ENCODE peak calls at places on chromosomes 6 and 20, in nine cellular contexts. H, V, Z, S, U, N, L, X and F are unnamed samples.

GRCh38 chr6:32952817-32953739 is at the start of gene HLA-DMA:
- DNase-seq in H (peak), V (peak), Z (peak), S (peak), U (peak), N (peak), L (peak), X (peak), F (peak)

GRCh38 chr20:49505518-49505917 is 23.1 kb upstream of the KCNB1 start:
- DNase-seq in H (peak), V (no peak), Z (peak), S (peak), U (peak), N (no peak), L (peak), X (no peak), F (no peak)

GRCh38 chr6:38354905-38355304 is 284.8 kb downstream of the BTBD9 start:
- DNase-seq in H (peak), V (peak), Z (no peak), S (no peak), U (no peak), N (no peak), L (no peak), X (no peak), F (no peak)

GRCh38 chr6:50185006-50185405 is 135.3 kb upstream of the DEFB112 start:
- DNase-seq in H (no peak), V (no peak), Z (no peak), S (peak), U (peak), N (no peak), L (no peak), X (no peak), F (no peak)

GRCh38 chr20:32294071-32294470 is 16.6 kb downstream of the KIF3B start:
- DNase-seq in H (no peak), V (no peak), Z (no peak), S (no peak), U (no peak), N (no peak), L (no peak), X (no peak), F (no peak)

GRCh38 chr20:24309596-24309995 is 159.8 kb upstream of the SYNDIG1 start:
- DNase-seq in H (no peak), V (no peak), Z (peak), S (no peak), U (no peak), N (no peak), L (no peak), X (no peak), F (no peak)

GRCh38 chr6:28635547-28636158 is 110.0 kb downstream of the GPX5 start:
- DNase-seq in H (no peak), V (no peak), Z (no peak), S (peak), U (no peak), N (no peak), L (no peak), X (no peak), F (no peak)

GRCh38 chr6:19999319-20000191 is 162.4 kb downstream of the ID4 start:
- DNase-seq in H (no peak), V (peak), Z (no peak), S (no peak), U (peak), N (no peak), L (no peak), X (no peak), F (no peak)

GRCh38 chr6:162014069-162014811 is 713.3 kb downstream of the PRKN start:
- DNase-seq in H (no peak), V (no peak), Z (no peak), S (no peak), U (no peak), N (no peak), L (no peak), X (no peak), F (no peak)

GRCh38 chr20:33812673-33813462 is 1.7 kb downstream of the CHMP4B start:
- DNase-seq in H (no peak), V (no peak), Z (no peak), S (no peak), U (peak), N (no peak), L (peak), X (no peak), F (no peak)

GRCh38 chr6:3220366-3220765 is 7.1 kb downstream of the TUBB2B start:
- DNase-seq in H (no peak), V (no peak), Z (no peak), S (no peak), U (no peak), N (no peak), L (no peak), X (no peak), F (no peak)

GRCh38 chr6:11139051-11139960 is 27.8 kb upstream of the ERVFRD-1 start:
- DNase-seq in H (peak), V (peak), Z (peak), S (no peak), U (no peak), N (no peak), L (peak), X (no peak), F (no peak)

GRCh38 chr6:126118058-126118759 is 131.9 kb downstream of the TRMT11 start:
- DNase-seq in H (peak), V (no peak), Z (no peak), S (no peak), U (no peak), N (no peak), L (peak), X (no peak), F (no peak)

GRCh38 chr20:48295445-48295903 is 510.2 kb upstream of the SULF2 start:
- DNase-seq in H (peak), V (no peak), Z (peak), S (peak), U (peak), N (peak), L (peak), X (peak), F (peak)

GRCh38 chr6:107062691-107063090 is 34.7 kb downstream of the MTRES1 start:
- DNase-seq in H (no peak), V (no peak), Z (no peak), S (no peak), U (no peak), N (no peak), L (no peak), X (no peak), F (no peak)

GRCh38 chr20:45358282-45359068 is 4.5 kb upstream of the SYS1 start:
- DNase-seq in H (peak), V (no peak), Z (peak), S (no peak), U (no peak), N (no peak), L (peak), X (no peak), F (peak)

GRCh38 chr6:15441215-15441868 is 195.5 kb downstream of the JARID2 start:
- DNase-seq in H (peak), V (no peak), Z (peak), S (peak), U (peak), N (no peak), L (peak), X (peak), F (peak)

GRCh38 chr6:158645064-158646022 is 800 bp upstream of the DYNLT1 start:
- DNase-seq in H (no peak), V (no peak), Z (no peak), S (no peak), U (no peak), N (no peak), L (no peak), X (no peak), F (no peak)

GRCh38 chr20:48846516-48847492 is 19.0 kb upstream of the PREX1 start:
- DNase-seq in H (peak), V (peak), Z (no peak), S (peak), U (peak), N (no peak), L (no peak), X (no peak), F (no peak)

GRCh38 chr20:63016514-63017075 is 9.8 kb upstream of the BHLHE23 start:
- DNase-seq in H (no peak), V (no peak), Z (no peak), S (no peak), U (no peak), N (no peak), L (no peak), X (no peak), F (no peak)

GRCh38 chr6:142874676-142875075 is 70.3 kb downstream of the HIVEP2 start:
- DNase-seq in H (no peak), V (no peak), Z (no peak), S (no peak), U (peak), N (no peak), L (no peak), X (no peak), F (no peak)

GRCh38 chr6:132607544-132608233 is 16.4 kb downstream of the TAAR2 start:
- DNase-seq in H (no peak), V (no peak), Z (no peak), S (no peak), U (peak), N (no peak), L (no peak), X (no peak), F (no peak)

GRCh38 chr6:157019733-157020132 is 242.6 kb downstream of the ARID1B start:
- DNase-seq in H (peak), V (no peak), Z (peak), S (no peak), U (no peak), N (no peak), L (peak), X (no peak), F (no peak)

GRCh38 chr20:63101781-63102719 is 95.3 kb upstream of the BHLHE23 start:
- DNase-seq in H (peak), V (peak), Z (no peak), S (peak), U (peak), N (no peak), L (peak), X (no peak), F (no peak)

GRCh38 chr20:57445298-57445697 is 54.1 kb downstream of the RBM38 start:
- DNase-seq in H (peak), V (no peak), Z (peak), S (no peak), U (no peak), N (peak), L (peak), X (no peak), F (peak)

GRCh38 chr6:134534708-134535149 is 216.8 kb upstream of the SGK1 start:
- DNase-seq in H (no peak), V (no peak), Z (peak), S (no peak), U (no peak), N (no peak), L (peak), X (no peak), F (no peak)

GRCh38 chr6:51147756-51148155 is 329.1 kb downstream of the TFAP2B start:
- DNase-seq in H (no peak), V (no peak), Z (no peak), S (no peak), U (no peak), N (no peak), L (no peak), X (no peak), F (no peak)

GRCh38 chr6:1129141-1129540 is 182.8 kb upstream of the FOXQ1 start:
- DNase-seq in H (peak), V (no peak), Z (no peak), S (no peak), U (no peak), N (no peak), L (no peak), X (peak), F (peak)

GRCh38 chr6:162238675-162239074 is 488.9 kb downstream of the PRKN start:
- DNase-seq in H (no peak), V (no peak), Z (no peak), S (no peak), U (no peak), N (no peak), L (no peak), X (no peak), F (no peak)

GRCh38 chr20:13749811-13750210 is 34.9 kb downstream of the ESF1 start:
- DNase-seq in H (no peak), V (no peak), Z (no peak), S (no peak), U (no peak), N (no peak), L (no peak), X (no peak), F (no peak)

GRCh38 chr6:18543061-18543460 is 155.9 kb downstream of the RNF144B start:
- DNase-seq in H (no peak), V (no peak), Z (no peak), S (no peak), U (no peak), N (no peak), L (no peak), X (no peak), F (no peak)

GRCh38 chr20:58997141-58997770 is 9.8 kb downstream of the CTSZ start:
- DNase-seq in H (no peak), V (no peak), Z (no peak), S (no peak), U (no peak), N (no peak), L (no peak), X (no peak), F (no peak)

GRCh38 chr6:99568103-99568933 is at the start of gene CCNC:
- DNase-seq in H (peak), V (peak), Z (peak), S (peak), U (peak), N (peak), L (peak), X (peak), F (peak)
- TF ChIP-seq CTCF in H (no peak), V (no peak), Z (no peak), S (no peak), U (no peak), N (no peak), L (no peak), X (no peak), F (no peak)

GRCh38 chr6:100370265-100370664 is 94.5 kb downstream of the SIM1 start:
- DNase-seq in H (no peak), V (no peak), Z (no peak), S (no peak), U (no peak), N (no peak), L (no peak), X (no peak), F (no peak)
- TF ChIP-seq CTCF in H (peak), V (peak), Z (peak), S (peak), U (peak), N (peak), L (peak), X (peak), F (no peak)

DNA sequence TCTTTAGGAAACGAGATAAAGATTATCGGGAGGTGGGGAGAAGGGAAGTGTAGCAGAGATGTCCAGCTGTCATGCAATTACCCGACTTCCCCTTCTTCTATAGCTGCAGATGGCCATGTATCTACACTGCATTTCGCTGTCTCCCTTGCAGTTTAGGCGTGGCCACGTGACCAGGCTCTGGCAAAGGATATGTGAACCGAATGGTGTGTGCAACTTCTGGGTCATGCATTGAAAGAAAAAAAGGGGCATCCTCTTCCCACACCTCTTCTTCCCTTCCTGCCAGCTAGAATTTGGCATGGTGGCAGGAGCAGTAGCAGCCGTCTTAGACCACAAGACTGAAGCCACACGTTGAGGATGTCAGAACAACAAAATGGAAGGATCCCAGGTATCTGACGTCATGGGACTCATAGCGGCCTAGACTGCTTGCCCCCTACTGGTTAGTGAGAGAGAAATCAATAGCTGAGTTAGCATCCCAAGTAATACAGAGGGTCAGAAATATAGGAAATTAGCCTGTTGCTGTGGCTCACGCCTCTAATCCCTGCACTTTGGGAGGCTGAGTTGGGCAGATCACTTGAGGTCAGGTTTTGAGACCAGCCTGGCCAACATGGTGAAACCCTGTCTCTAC is 32.8 kb downstream of the TCF15 start:
- DNase-seq in H (peak), V (no peak), Z (no peak), S (peak), U (peak), N (no peak), L (no peak), X (peak), F (no peak)
- TF ChIP-seq CTCF in H (peak), V (peak), Z (peak), S (peak), U (peak), N (peak), L (peak), X (peak), F (peak)

GRCh38 chr20:2778602-2779321 is 21.7 kb downstream of the CPXM1 start:
- DNase-seq in H (no peak), V (no peak), Z (no peak), S (no peak), U (no peak), N (no peak), L (no peak), X (no peak), F (no peak)

GRCh38 chr20:2783908-2784566 is 16.4 kb downstream of the CPXM1 start:
- DNase-seq in H (no peak), V (no peak), Z (no peak), S (no peak), U (no peak), N (no peak), L (no peak), X (no peak), F (no peak)

GRCh38 chr20:2775139-2775538 is 25.3 kb downstream of the CPXM1 start:
- DNase-seq in H (no peak), V (no peak), Z (no peak), S (no peak), U (no peak), N (no peak), L (no peak), X (peak), F (no peak)

GRCh38 chr20:2780948-2781347 is 19.5 kb downstream of the CPXM1 start:
- DNase-seq in H (no peak), V (no peak), Z (no peak), S (no peak), U (no peak), N (no peak), L (no peak), X (no peak), F (no peak)
- TF ChIP-seq CTCF in H (no peak), V (peak), Z (no peak), S (peak), U (no peak), N (no peak), L (no peak), X (no peak), F (no peak)

GRCh38 chr6:131602913-131603312 is 25.1 kb downstream of the MED23 start:
- DNase-seq in H (peak), V (no peak), Z (peak), S (no peak), U (no peak), N (peak), L (peak), X (peak), F (peak)

GRCh38 chr6:131594074-131594473 is 21.0 kb downstream of the ARG1 start:
- DNase-seq in H (no peak), V (no peak), Z (no peak), S (no peak), U (no peak), N (no peak), L (no peak), X (no peak), F (no peak)

GRCh38 chr6:131600696-131601095 is 27.3 kb downstream of the MED23 start:
- DNase-seq in H (no peak), V (no peak), Z (no peak), S (no peak), U (no peak), N (no peak), L (no peak), X (no peak), F (no peak)

GRCh38 chr6:131592935-131593334 is 19.9 kb downstream of the ARG1 start:
- DNase-seq in H (no peak), V (no peak), Z (no peak), S (no peak), U (no peak), N (no peak), L (no peak), X (no peak), F (no peak)

DNA sequence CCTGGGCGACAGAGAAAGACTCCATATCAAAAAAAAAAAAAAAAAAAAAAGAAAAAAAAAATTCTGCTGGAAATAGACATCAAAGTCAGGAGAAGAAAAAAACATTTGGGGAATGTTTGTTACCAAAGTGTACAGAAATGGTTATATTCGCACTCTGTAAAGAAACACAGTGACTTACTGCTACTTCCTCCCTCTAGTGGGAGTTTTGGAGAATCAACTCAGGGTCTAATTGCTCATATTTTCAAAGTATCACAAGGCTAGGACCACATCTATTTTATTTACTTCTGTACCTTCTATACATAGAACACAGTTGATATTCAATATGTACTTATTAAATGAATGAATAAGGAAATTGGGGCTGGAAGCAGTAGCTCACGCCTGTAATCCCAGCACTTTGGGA is 24.4 kb downstream of the ARG1 start:
- DNase-seq in H (peak), V (no peak), Z (no peak), S (no peak), U (peak), N (no peak), L (no peak), X (no peak), F (no peak)
- TF ChIP-seq CTCF in H (peak), V (peak), Z (peak), S (peak), U (peak), N (peak), L (peak), X (peak), F (peak)

DNA sequence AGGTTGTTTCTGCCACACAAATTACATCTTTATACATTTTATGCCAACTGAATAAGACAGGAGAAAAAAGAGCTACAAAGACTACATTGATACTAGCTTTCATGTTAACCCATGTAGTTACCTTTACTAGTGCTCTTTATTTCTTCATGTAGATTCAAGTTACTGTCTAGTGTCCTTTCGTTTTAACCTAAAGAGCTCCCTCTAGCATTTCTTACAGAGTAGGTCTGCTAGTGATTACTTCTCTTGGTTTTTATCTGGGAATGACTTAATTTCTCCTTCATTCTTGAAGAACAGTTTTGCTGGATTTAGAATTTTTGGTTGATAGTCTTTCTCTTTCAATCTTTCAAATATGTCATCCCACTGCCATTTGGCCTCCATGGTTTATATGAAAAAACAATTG is 21.2 kb upstream of the NOP56 start:
- DNase-seq in H (peak), V (no peak), Z (no peak), S (no peak), U (no peak), N (no peak), L (peak), X (no peak), F (no peak)
- TF ChIP-seq CTCF in H (peak), V (no peak), Z (peak), S (peak), U (no peak), N (no peak), L (peak), X (no peak), F (no peak)